ENCODE peak calls at places on chromosomes 11 and 22, in eight cellular contexts. N, A, K, M, F, G, I and L are unnamed samples.

GRCh38 chr11:60782393-60783140 is 2.6 kb upstream of the MS4A10 start:
- DNase-seq in N (no peak), A (no peak), K (no peak), M (no peak), F (no peak), G (no peak), I (no peak), L (no peak)

GRCh38 chr11:19679952-19680823 is 32.4 kb upstream of the NAV2 start:
- DNase-seq in N (peak), A (peak), K (peak), M (peak), F (peak), G (peak), I (no peak), L (no peak)

GRCh38 chr11:6022954-6023353 is 7.6 kb downstream of the OR56A1 start:
- DNase-seq in N (peak), A (peak), K (peak), M (peak), F (no peak), G (peak), I (peak), L (peak)

GRCh38 chr11:35619030-35619753 is 932 bp downstream of the FJX1 start:
- DNase-seq in N (peak), A (peak), K (peak), M (no peak), F (peak), G (peak), I (no peak), L (no peak)

GRCh38 chr11:115256326-115257197 is 247.7 kb downstream of the CADM1 start:
- DNase-seq in N (no peak), A (no peak), K (peak), M (no peak), F (peak), G (no peak), I (no peak), L (no peak)

GRCh38 chr11:44928807-44929206 is 21.9 kb downstream of the TP53I11 start:
- DNase-seq in N (no peak), A (peak), K (peak), M (no peak), F (peak), G (no peak), I (no peak), L (no peak)

GRCh38 chr11:134367781-134368180 is 36.0 kb downstream of the GLB1L2 start:
- DNase-seq in N (no peak), A (no peak), K (no peak), M (no peak), F (no peak), G (no peak), I (no peak), L (no peak)

GRCh38 chr11:101475699-101476098 is 108.1 kb downstream of the TRPC6 start:
- DNase-seq in N (no peak), A (no peak), K (no peak), M (no peak), F (no peak), G (no peak), I (no peak), L (no peak)

GRCh38 chr11:106086135-106086534 is 8.7 kb downstream of the AASDHPPT start:
- DNase-seq in N (no peak), A (no peak), K (no peak), M (no peak), F (no peak), G (no peak), I (no peak), L (no peak)

GRCh38 chr22:29956680-29957079 is 73.7 kb downstream of the MTMR3 start:
- DNase-seq in N (no peak), A (no peak), K (no peak), M (no peak), F (no peak), G (no peak), I (no peak), L (no peak)

GRCh38 chr22:29954203-29954855 is 71.4 kb downstream of the MTMR3 start:
- DNase-seq in N (no peak), A (no peak), K (no peak), M (no peak), F (no peak), G (no peak), I (no peak), L (no peak)

DNA sequence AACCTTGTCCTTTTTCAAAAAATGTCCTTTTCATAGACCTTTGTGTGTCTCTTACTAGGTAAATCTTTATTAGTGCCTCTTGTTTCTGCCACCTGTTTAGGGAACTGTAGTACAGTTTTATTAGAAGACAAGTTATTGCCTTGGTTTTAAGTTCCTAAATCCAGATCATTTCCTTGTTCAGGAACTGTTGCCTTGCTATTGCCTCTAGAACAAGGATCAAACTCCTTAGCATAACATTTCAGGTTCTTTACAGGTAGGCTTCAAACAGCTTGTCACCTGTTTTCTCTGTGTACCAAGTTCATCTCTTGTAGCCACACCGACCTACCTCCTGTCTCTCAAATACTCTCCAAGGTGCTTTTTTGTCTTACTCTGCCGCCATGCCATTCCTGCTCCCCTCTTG is 75.2 kb downstream of the MTMR3 start:
- DNase-seq in N (no peak), A (no peak), K (no peak), M (no peak), F (no peak), G (no peak), I (no peak), L (no peak)
- H3K4me2 ChIP-seq in N (no peak), A (no peak), K (no peak), M (no peak), F (no peak), G (no peak), I (no peak), L (no peak)

GRCh38 chr22:46046299-46046685 is 69.3 kb upstream of the WNT7B start:
- DNase-seq in N (no peak), A (no peak), K (no peak), M (no peak), F (no peak), G (no peak), I (no peak), L (no peak)

GRCh38 chr22:46043816-46044717 is 67.1 kb upstream of the WNT7B start:
- DNase-seq in N (peak), A (no peak), K (peak), M (no peak), F (peak), G (peak), I (no peak), L (peak)

GRCh38 chr22:46045459-46046298 is 68.7 kb upstream of the WNT7B start:
- DNase-seq in N (peak), A (no peak), K (no peak), M (no peak), F (no peak), G (no peak), I (no peak), L (no peak)

GRCh38 chr22:46043339-46043738 is 66.4 kb upstream of the WNT7B start:
- DNase-seq in N (no peak), A (no peak), K (no peak), M (no peak), F (no peak), G (no peak), I (no peak), L (no peak)

DNA sequence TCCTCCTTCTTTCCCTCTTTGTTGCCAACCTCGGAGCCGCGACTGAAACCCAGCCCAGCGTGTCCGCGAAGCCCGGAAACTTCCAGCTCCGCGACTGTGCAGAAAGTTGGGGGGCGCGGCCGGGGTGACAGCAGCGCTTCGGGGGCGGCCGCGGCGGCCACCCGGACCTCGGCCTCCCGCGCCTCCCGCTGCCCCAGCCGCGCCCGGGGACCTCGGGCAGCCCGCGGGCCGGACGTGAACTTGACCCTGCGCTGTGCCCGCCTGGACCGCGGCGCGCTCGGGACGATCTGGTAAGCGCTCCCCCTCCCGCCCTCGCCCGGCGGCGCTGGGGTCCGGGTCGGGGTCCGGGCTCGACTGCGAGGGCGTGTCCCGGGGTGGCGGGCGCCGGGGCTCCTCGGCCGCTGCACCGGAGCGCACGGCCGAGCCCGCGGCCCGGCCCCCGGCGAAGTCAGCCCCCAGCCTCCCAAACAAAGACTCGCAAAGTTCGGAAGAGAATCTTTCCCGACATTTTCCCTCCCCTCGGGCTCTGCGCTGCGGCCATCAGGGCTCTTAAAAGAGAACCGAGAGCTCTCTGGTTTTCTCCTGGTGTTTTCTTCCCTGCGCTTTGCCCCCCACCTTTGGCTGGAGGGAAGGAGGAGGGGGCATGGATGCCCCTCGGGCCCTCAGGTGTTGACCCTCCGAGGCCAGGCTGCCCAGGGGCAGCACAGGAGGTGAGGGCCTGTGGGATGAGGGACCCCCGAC is 67.9 kb upstream of the WNT7B start:
- DNase-seq in N (no peak), A (peak), K (peak), M (no peak), F (no peak), G (no peak), I (no peak), L (peak)
- H3K27ac ChIP-seq in N (peak), A (no peak), K (no peak), M (no peak), F (no peak), G (peak), I (no peak), L (peak)

GRCh38 chr22:23137468-23137867 is 4.3 kb downstream of the RSPH14 start:
- DNase-seq in N (no peak), A (no peak), K (no peak), M (no peak), F (no peak), G (no peak), I (peak), L (no peak)

GRCh38 chr22:23133922-23134321 is 7.9 kb downstream of the RSPH14 start:
- DNase-seq in N (no peak), A (no peak), K (no peak), M (no peak), F (no peak), G (no peak), I (no peak), L (no peak)

GRCh38 chr22:23140385-23140784 is 1.4 kb downstream of the RSPH14 start:
- DNase-seq in N (no peak), A (no peak), K (no peak), M (no peak), F (no peak), G (no peak), I (no peak), L (no peak)

GRCh38 chr22:23138584-23139469 is 3.0 kb downstream of the RSPH14 start:
- DNase-seq in N (no peak), A (no peak), K (no peak), M (no peak), F (no peak), G (no peak), I (peak), L (no peak)

GRCh38 chr22:23137905-23138520 is 3.8 kb downstream of the RSPH14 start:
- DNase-seq in N (peak), A (no peak), K (no peak), M (no peak), F (no peak), G (no peak), I (peak), L (peak)
- H3K4me2 ChIP-seq in N (no peak), A (no peak), K (no peak), M (no peak), F (no peak), G (no peak), I (peak), L (peak)

DNA sequence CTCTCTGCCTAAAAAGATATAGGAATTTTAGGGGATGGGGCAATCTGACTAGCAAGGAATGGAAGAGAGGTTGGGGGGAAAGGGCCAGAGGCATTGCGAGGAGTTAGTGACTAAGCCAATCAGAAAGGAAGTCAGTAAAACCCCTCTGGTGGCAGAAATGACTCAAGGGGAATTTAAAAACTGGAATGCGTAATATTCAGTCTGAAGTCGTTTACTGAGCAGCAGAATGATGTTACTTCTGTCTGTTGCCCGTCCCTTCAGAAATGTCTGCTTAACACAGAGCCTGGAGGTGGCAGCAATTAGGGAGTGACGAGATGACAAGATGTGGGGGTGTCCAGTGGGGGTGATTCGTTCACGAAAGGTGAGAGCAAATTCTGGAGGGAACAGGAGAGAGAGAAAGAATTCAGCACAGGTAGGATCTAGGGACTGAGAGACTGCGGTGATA is 107.7 kb upstream of the CLMP start:
- DNase-seq in N (peak), A (peak), K (peak), M (no peak), F (no peak), G (no peak), I (peak), L (no peak)
- H3K27ac ChIP-seq in N (peak), A (no peak), K (no peak), M (no peak), F (no peak), G (no peak), I (peak), L (no peak)

DNA sequence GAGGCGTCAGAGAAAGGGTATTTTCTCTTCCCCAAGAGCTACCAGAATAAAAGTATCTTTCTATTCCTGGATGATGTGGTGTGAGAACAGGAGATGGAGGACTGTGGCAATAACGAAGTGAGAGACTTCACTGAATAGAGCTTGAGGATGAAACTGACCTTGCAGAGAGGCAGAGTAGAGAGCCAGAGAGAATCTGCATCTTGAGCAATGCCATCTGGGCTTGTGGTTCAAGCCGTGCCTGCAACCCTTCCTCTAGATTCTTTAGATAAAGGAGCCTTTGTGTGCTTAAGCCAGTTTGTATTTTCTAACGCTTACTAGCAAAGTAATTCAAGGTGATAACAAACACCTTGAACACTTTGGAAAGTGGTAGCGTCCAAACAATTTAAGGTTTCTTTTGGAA is 2.2 kb downstream of the ME3 start:
- DNase-seq in N (no peak), A (no peak), K (no peak), M (no peak), F (no peak), G (no peak), I (no peak), L (no peak)
- H3K4me2 ChIP-seq in N (no peak), A (peak), K (no peak), M (no peak), F (no peak), G (peak), I (no peak), L (no peak)